ENCODE peak calls at places on chromosome 6, in six cellular contexts. One of them, this sample, is unnamed.

GRCh38 chr6:98977606-98978292 is 30.0 kb upstream of the FBXL4 start:
- DNase-seq in cardiac fibroblast: no peak
- DNase-seq in testis: no peak
- DNase-seq in upper lobe of left lung: no peak
- DNase-seq in stomach: no peak
- DNase-seq in pancreas: no peak
- DNase-seq in this sample: no peak

GRCh38 chr6:3390698-3391097 is 66.2 kb downstream of the SLC22A23 start:
- DNase-seq in cardiac fibroblast: peak; percentile 99
- DNase-seq in stomach: peak; percentile 81
- DNase-seq in upper lobe of left lung: no peak
- DNase-seq in pancreas: no peak
- DNase-seq in testis: peak; percentile 29
- DNase-seq in this sample: no peak

GRCh38 chr6:125846292-125847024 is 55.7 kb downstream of the NCOA7 start:
- DNase-seq in cardiac fibroblast: no peak
- DNase-seq in pancreas: no peak
- DNase-seq in stomach: no peak
- DNase-seq in upper lobe of left lung: no peak
- DNase-seq in testis: no peak
- DNase-seq in this sample: no peak

GRCh38 chr6:39416728-39417127 is 94.2 kb upstream of the KCNK16 start:
- DNase-seq in stomach: no peak
- DNase-seq in upper lobe of left lung: no peak
- DNase-seq in testis: no peak
- DNase-seq in pancreas: no peak
- DNase-seq in cardiac fibroblast: peak; percentile 87
- DNase-seq in this sample: no peak

GRCh38 chr6:169970306-169970988 is 219.0 kb downstream of the ERMARD start:
- DNase-seq in pancreas: peak; percentile 8
- DNase-seq in cardiac fibroblast: no peak
- DNase-seq in upper lobe of left lung: peak; percentile 71
- DNase-seq in testis: no peak
- DNase-seq in stomach: peak; percentile 23
- DNase-seq in this sample: no peak

GRCh38 chr6:105954148-105954547 is 132.0 kb upstream of the PRDM1 start:
- DNase-seq in stomach: no peak
- DNase-seq in testis: no peak
- DNase-seq in pancreas: no peak
- DNase-seq in upper lobe of left lung: no peak
- DNase-seq in cardiac fibroblast: no peak
- DNase-seq in this sample: no peak

GRCh38 chr6:148986608-148987007 is 239.8 kb downstream of the UST start:
- DNase-seq in testis: no peak
- DNase-seq in stomach: no peak
- DNase-seq in cardiac fibroblast: no peak
- DNase-seq in pancreas: no peak
- DNase-seq in upper lobe of left lung: no peak
- DNase-seq in this sample: no peak

GRCh38 chr6:167441653-167442644 is 117.1 kb downstream of the TTLL2 start:
- DNase-seq in pancreas: no peak
- DNase-seq in cardiac fibroblast: no peak
- DNase-seq in upper lobe of left lung: no peak
- DNase-seq in testis: peak; percentile 28
- DNase-seq in stomach: no peak
- DNase-seq in this sample: no peak

GRCh38 chr6:36858407-36858981 is 16.1 kb downstream of the PPIL1 start:
- DNase-seq in pancreas: no peak
- DNase-seq in cardiac fibroblast: peak; percentile 52
- DNase-seq in stomach: no peak
- DNase-seq in upper lobe of left lung: no peak
- DNase-seq in testis: peak; percentile 55
- DNase-seq in this sample: no peak

GRCh38 chr6:166679566-166679965 is 52.5 kb upstream of the RPS6KA2 start:
- DNase-seq in cardiac fibroblast: no peak
- DNase-seq in testis: no peak
- DNase-seq in upper lobe of left lung: peak; percentile 82
- DNase-seq in pancreas: no peak
- DNase-seq in stomach: no peak
- DNase-seq in this sample: no peak

GRCh38 chr6:25248100-25248499 is 31.1 kb upstream of the CARMIL1 start:
- DNase-seq in upper lobe of left lung: no peak
- DNase-seq in pancreas: no peak
- DNase-seq in testis: no peak
- DNase-seq in cardiac fibroblast: peak; percentile 85
- DNase-seq in stomach: no peak
- DNase-seq in this sample: no peak

GRCh38 chr6:134480593-134480992 is 162.7 kb upstream of the SGK1 start:
- DNase-seq in cardiac fibroblast: peak; percentile 58
- DNase-seq in upper lobe of left lung: no peak
- DNase-seq in stomach: peak; percentile 83
- DNase-seq in testis: no peak
- DNase-seq in pancreas: peak; percentile 83
- DNase-seq in this sample: no peak

GRCh38 chr6:79138146-79138545 is 60.1 kb upstream of the PHIP start:
- DNase-seq in testis: no peak
- DNase-seq in stomach: no peak
- DNase-seq in upper lobe of left lung: no peak
- DNase-seq in cardiac fibroblast: peak; percentile 12
- DNase-seq in pancreas: no peak
- DNase-seq in this sample: no peak

GRCh38 chr6:28657756-28658465 is 132.2 kb downstream of the GPX5 start:
- DNase-seq in stomach: no peak
- DNase-seq in testis: peak; percentile 82
- DNase-seq in pancreas: peak; percentile 22
- DNase-seq in cardiac fibroblast: peak; percentile 81
- DNase-seq in upper lobe of left lung: no peak
- DNase-seq in this sample: peak; percentile 60

GRCh38 chr6:126574301-126574700 is 234.4 kb downstream of the CENPW start:
- DNase-seq in upper lobe of left lung: no peak
- DNase-seq in testis: no peak
- DNase-seq in pancreas: no peak
- DNase-seq in stomach: no peak
- DNase-seq in cardiac fibroblast: no peak
- DNase-seq in this sample: no peak

GRCh38 chr6:115766745-115767462 is 293.8 kb downstream of the FRK start:
- DNase-seq in cardiac fibroblast: no peak
- DNase-seq in stomach: no peak
- DNase-seq in upper lobe of left lung: no peak
- DNase-seq in pancreas: no peak
- DNase-seq in testis: no peak
- DNase-seq in this sample: no peak

GRCh38 chr6:131949909-131950766 is 1.0 kb downstream of the CCN2 start:
- DNase-seq in testis: peak; percentile 88
- DNase-seq in upper lobe of left lung: peak; percentile 89
- DNase-seq in stomach: peak; percentile 80
- DNase-seq in pancreas: peak; percentile 83
- DNase-seq in cardiac fibroblast: peak; percentile 95
- DNase-seq in this sample: peak; percentile 51

GRCh38 chr6:131948692-131949614 is 2.2 kb downstream of the CCN2 start:
- DNase-seq in testis: no peak
- DNase-seq in pancreas: no peak
- DNase-seq in upper lobe of left lung: peak; percentile 33
- DNase-seq in stomach: no peak
- DNase-seq in cardiac fibroblast: peak; percentile 94
- DNase-seq in this sample: no peak

GRCh38 chr6:131951576-131952230 is 531 bp upstream of the CCN2 start:
- DNase-seq in testis: no peak
- DNase-seq in pancreas: no peak
- DNase-seq in stomach: no peak
- DNase-seq in upper lobe of left lung: no peak
- DNase-seq in cardiac fibroblast: peak; percentile 72
- DNase-seq in this sample: no peak

GRCh38 chr6:131949615-131949908 is 1.6 kb downstream of the CCN2 start:
- DNase-seq in cardiac fibroblast: peak; percentile 93
- DNase-seq in upper lobe of left lung: no peak
- DNase-seq in stomach: no peak
- DNase-seq in pancreas: no peak
- DNase-seq in testis: no peak
- DNase-seq in this sample: no peak

DNA sequence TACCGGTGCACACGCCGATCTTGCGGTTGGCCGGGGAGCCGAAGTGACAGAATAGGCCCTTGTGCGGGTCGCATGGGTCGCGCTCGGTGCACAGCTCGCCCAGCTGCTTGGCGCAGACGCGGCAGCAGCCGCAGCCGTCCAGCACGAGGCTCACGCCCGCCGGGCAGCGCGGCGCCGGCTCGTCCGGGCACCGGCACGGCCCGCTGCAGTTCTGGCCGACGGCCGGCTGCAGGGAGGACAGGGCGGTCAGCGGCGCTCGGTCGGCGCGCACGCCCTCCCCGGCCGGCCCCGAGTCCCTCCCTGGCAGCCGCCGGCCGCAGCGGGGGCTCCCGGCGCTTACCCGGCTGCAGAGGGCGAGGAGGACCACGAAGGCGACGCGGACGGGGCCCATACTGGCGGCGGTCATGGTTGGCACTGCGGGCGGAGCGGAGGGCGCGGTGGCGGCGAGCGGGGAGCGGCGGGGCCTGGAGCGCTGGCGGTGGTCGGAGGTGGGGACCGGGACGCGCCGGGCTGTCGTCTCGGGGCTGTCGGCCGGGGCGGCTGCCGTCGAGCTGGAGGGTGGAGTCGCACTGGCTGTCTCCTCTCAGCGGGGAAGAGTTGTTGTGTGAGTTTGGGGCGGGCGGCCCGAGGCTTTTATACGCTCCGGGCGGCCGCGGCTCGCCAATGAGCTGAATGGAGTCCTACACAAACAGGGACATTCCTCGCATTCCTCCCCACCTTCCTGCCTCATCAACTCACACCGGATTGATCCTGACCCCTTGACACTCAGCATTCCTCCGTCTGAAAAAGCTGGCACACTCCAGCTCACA is at the start of gene CCN2:
- DNase-seq in upper lobe of left lung: peak; percentile 94
- DNase-seq in testis: peak; percentile 86
- DNase-seq in stomach: peak; percentile 77
- DNase-seq in pancreas: peak; percentile 81
- DNase-seq in cardiac fibroblast: peak; percentile 100
- DNase-seq in this sample: peak; percentile 32
- TF ChIP-seq CTCF in upper lobe of left lung: peak; percentile 9
- TF ChIP-seq CTCF in testis: no peak
- TF ChIP-seq CTCF in stomach: no peak
- TF ChIP-seq CTCF in pancreas: peak; percentile 9
- TF ChIP-seq CTCF in cardiac fibroblast: no peak
- TF ChIP-seq CTCF in this sample: no peak

GRCh38 chr6:88491266-88491665 is 325.1 kb upstream of the CNR1 start:
- DNase-seq in testis: no peak
- DNase-seq in pancreas: no peak
- DNase-seq in upper lobe of left lung: no peak
- DNase-seq in cardiac fibroblast: no peak
- DNase-seq in stomach: no peak
- DNase-seq in this sample: no peak

GRCh38 chr6:88493717-88494116 is 327.6 kb upstream of the CNR1 start:
- DNase-seq in testis: no peak
- DNase-seq in stomach: no peak
- DNase-seq in pancreas: no peak
- DNase-seq in cardiac fibroblast: no peak
- DNase-seq in upper lobe of left lung: no peak
- DNase-seq in this sample: peak; percentile 30

GRCh38 chr6:88494401-88495140 is 328.4 kb upstream of the CNR1 start:
- DNase-seq in testis: no peak
- DNase-seq in pancreas: no peak
- DNase-seq in cardiac fibroblast: no peak
- DNase-seq in upper lobe of left lung: no peak
- DNase-seq in stomach: no peak
- DNase-seq in this sample: peak; percentile 27

GRCh38 chr6:88492241-88492640 is 326.1 kb upstream of the CNR1 start:
- DNase-seq in cardiac fibroblast: peak; percentile 70
- DNase-seq in testis: no peak
- DNase-seq in upper lobe of left lung: no peak
- DNase-seq in pancreas: no peak
- DNase-seq in stomach: no peak
- DNase-seq in this sample: no peak

DNA sequence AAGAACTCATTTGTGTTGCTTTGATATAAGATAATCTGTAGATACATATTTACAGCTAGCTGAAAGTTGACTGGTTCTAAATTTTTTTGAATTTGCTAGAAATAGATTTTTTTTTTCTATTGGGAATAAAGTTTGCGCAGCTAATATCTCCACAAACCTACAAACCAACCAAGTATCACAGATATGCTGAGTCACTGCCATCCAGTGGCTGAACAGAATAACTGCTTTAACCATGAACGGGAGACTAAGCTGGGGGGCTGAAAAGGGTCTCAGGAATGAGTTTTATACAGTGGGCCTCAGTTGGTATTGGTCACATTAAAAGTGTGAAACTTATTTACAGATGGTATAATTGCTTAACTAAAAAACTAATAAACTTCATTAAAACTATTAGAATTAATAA is 326.7 kb upstream of the CNR1 start:
- DNase-seq in upper lobe of left lung: no peak
- DNase-seq in pancreas: no peak
- DNase-seq in cardiac fibroblast: peak; percentile 82
- DNase-seq in testis: no peak
- DNase-seq in stomach: no peak
- DNase-seq in this sample: no peak
- TF ChIP-seq CTCF in upper lobe of left lung: peak; percentile 31
- TF ChIP-seq CTCF in pancreas: no peak
- TF ChIP-seq CTCF in cardiac fibroblast: peak; percentile 71
- TF ChIP-seq CTCF in testis: peak; percentile 26
- TF ChIP-seq CTCF in stomach: no peak
- TF ChIP-seq CTCF in this sample: no peak

GRCh38 chr6:52663935-52664184 is 7.1 kb upstream of the TMEM14A start:
- DNase-seq in stomach: no peak
- DNase-seq in pancreas: no peak
- DNase-seq in testis: no peak
- DNase-seq in cardiac fibroblast: no peak
- DNase-seq in upper lobe of left lung: peak; percentile 90
- DNase-seq in this sample: no peak
- TF ChIP-seq CTCF in stomach: no peak
- TF ChIP-seq CTCF in pancreas: no peak
- TF ChIP-seq CTCF in testis: no peak
- TF ChIP-seq CTCF in cardiac fibroblast: no peak
- TF ChIP-seq CTCF in upper lobe of left lung: no peak
- TF ChIP-seq CTCF in this sample: no peak

DNA sequence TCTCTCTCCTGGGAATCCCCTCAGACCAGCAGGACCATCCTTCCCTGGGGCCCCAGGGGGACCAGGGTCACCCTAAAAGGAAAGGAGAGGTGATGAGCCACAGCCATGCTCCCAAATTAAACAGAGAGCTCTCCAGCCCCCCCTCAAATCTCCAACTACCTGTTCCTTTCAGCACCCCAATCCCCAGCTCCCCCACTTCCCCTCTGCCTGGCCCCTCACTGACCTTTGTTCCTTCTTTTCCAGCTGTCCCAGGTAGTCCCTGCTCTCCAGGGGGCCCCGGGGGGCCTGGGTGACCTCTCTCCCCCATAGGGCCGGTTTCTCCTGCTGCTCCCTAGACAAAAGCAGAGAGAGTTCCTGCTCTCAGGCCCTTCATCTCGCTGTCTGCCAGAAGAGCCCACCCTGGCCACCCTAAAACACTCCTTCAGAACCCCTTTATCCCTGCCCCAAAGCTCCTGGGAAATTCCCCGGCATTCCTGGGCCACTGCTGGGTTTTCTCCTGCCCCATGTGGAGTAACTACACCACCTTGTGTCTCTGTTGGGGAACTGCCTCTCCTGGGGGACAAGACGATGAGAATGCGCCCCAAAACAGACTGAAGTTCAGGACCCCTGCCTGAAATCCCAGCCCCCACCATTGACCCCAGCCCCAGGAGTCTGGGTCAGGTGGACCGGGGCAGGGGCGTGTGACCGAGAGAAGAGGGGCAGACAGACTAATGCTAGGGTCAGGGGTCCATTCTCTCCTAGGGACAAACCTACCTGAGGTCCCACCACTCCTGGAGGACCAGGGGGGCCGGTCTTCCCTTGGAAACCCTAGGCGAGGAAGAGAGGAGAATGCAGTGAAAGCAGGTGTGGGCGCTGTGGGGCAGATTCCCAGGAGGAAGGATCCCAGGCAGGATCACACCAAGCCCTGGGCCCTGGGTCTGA is 19.7 kb downstream of the COL11A2 start:
- DNase-seq in pancreas: no peak
- DNase-seq in upper lobe of left lung: no peak
- DNase-seq in cardiac fibroblast: peak; percentile 55
- DNase-seq in testis: no peak
- DNase-seq in stomach: no peak
- DNase-seq in this sample: peak; percentile 70
- TF ChIP-seq CTCF in pancreas: peak; percentile 13
- TF ChIP-seq CTCF in upper lobe of left lung: peak; percentile 45
- TF ChIP-seq CTCF in cardiac fibroblast: peak; percentile 82
- TF ChIP-seq CTCF in testis: peak; percentile 33
- TF ChIP-seq CTCF in stomach: no peak
- TF ChIP-seq CTCF in this sample: peak; percentile 65

This sample was measured in GM20000.